ENCODE peak calls at places on chromosomes 5 and 9, in four cellular contexts. C, M, H and E are unnamed samples.

GRCh38 chr5:96026334-96027065 is 64.8 kb upstream of the ELL2 start:
- DNase-seq in C (no peak), M (peak; percentile 78), H (no peak), E (no peak)

GRCh38 chr5:42912184-42912766 is 100.6 kb upstream of the SELENOP start:
- DNase-seq in C (no peak), M (peak; percentile 79), H (no peak), E (peak; percentile 19)

GRCh38 chr5:89313804-89314588 is 431.0 kb upstream of the MEF2C start:
- DNase-seq in C (no peak), M (peak; percentile 86), H (peak; percentile 71), E (peak; percentile 97)

GRCh38 chr5:53983568-53984465 is 326.6 kb downstream of the ARL15 start:
- DNase-seq in C (no peak), M (peak; percentile 60), H (no peak), E (peak; percentile 46)

GRCh38 chr5:179607449-179607931 is 16.0 kb downstream of the HNRNPH1 start:
- DNase-seq in C (peak; percentile 80), M (peak; percentile 26), H (no peak), E (no peak)

GRCh38 chr9:8025532-8025931 is 226.0 kb upstream of the DMAC1 start:
- DNase-seq in C (no peak), M (no peak), H (no peak), E (no peak)

GRCh38 chr9:19769213-19769612 is 19.6 kb downstream of the SLC24A2 start:
- DNase-seq in C (no peak), M (no peak), H (no peak), E (no peak)

GRCh38 chr5:97854871-97855762 is 672.1 kb upstream of the RIOK2 start:
- DNase-seq in C (no peak), M (peak; percentile 62), H (no peak), E (no peak)

GRCh38 chr5:68231414-68232076 is 16.0 kb downstream of the PIK3R1 start:
- DNase-seq in C (no peak), M (no peak), H (no peak), E (no peak)

GRCh38 chr9:89349607-89350006 is 31.3 kb downstream of the SECISBP2 start:
- DNase-seq in C (no peak), M (no peak), H (no peak), E (no peak)

GRCh38 chr9:26326473-26327044 is 566.0 kb downstream of the CAAP1 start:
- DNase-seq in C (no peak), M (peak; percentile 84), H (peak; percentile 50), E (peak; percentile 44)

GRCh38 chr9:90827181-90827866 is 25.7 kb downstream of the SYK start:
- DNase-seq in C (no peak), M (no peak), H (no peak), E (no peak)

GRCh38 chr9:38371495-38371894 is 21.0 kb upstream of the ALDH1B1 start:
- DNase-seq in C (no peak), M (peak; percentile 35), H (no peak), E (no peak)

GRCh38 chr9:96875460-96876142 is 21.3 kb upstream of the ZNF782 start:
- DNase-seq in C (no peak), M (peak; percentile 80), H (no peak), E (no peak)

GRCh38 chr9:2857564-2858198 is 13.8 kb upstream of the PUM3 start:
- DNase-seq in C (peak; percentile 69), M (peak; percentile 80), H (no peak), E (peak; percentile 78)

GRCh38 chr5:56481147-56481997 is 248.2 kb upstream of the ANKRD55 start:
- DNase-seq in C (peak; percentile 76), M (peak; percentile 35), H (no peak), E (no peak)

GRCh38 chr5:124859027-124859426 is 112.6 kb upstream of the ZNF608 start:
- DNase-seq in C (no peak), M (no peak), H (no peak), E (peak; percentile 30)

GRCh38 chr9:14547245-14548060 is 145.8 kb downstream of the ZDHHC21 start:
- DNase-seq in C (no peak), M (no peak), H (no peak), E (no peak)
- TF ChIP-seq CTCF in C (no peak), M (no peak), H (no peak), E (no peak)

GRCh38 chr5:145697251-145698016 is 137.7 kb downstream of the PRELID2 start:
- DNase-seq in C (no peak), M (peak; percentile 81), H (no peak), E (peak; percentile 26)

GRCh38 chr5:145699846-145700245 is 135.3 kb downstream of the PRELID2 start:
- DNase-seq in C (no peak), M (no peak), H (no peak), E (no peak)

GRCh38 chr5:145704724-145705123 is 130.4 kb downstream of the PRELID2 start:
- DNase-seq in C (no peak), M (no peak), H (no peak), E (no peak)

DNA sequence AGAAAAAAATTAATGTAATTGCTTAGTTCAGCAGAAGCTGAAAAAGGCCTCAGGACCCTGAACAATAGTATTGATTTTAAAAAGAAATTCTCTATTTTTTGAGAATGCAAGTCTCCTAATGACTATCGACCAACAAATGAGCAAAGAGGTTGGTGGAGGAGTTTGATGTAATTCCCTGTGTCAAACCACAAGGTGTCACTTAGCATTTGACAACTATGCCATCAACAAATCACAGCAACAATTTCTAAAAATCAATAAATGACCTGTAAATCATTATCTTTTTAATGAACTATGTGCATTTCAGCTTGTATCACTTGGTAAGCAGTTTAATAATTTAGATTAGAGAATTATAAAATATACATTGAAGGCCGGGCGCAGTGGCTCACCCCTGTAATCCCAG is 133.7 kb downstream of the PRELID2 start:
- DNase-seq in C (no peak), M (peak; percentile 7), H (no peak), E (no peak)
- TF ChIP-seq CTCF in C (no peak), M (no peak), H (no peak), E (no peak)

GRCh38 chr9:132004323-132004722 is 75.3 kb downstream of the MED27 start:
- DNase-seq in C (no peak), M (no peak), H (no peak), E (no peak)

GRCh38 chr9:132003904-132004303 is 75.8 kb downstream of the MED27 start:
- DNase-seq in C (no peak), M (no peak), H (no peak), E (no peak)

GRCh38 chr9:132007371-132007701 is 72.3 kb downstream of the MED27 start:
- DNase-seq in C (no peak), M (no peak), H (no peak), E (no peak)

GRCh38 chr9:132006657-132007370 is 72.9 kb downstream of the MED27 start:
- DNase-seq in C (no peak), M (peak; percentile 51), H (no peak), E (no peak)

GRCh38 chr9:132005896-132006295 is 73.8 kb downstream of the MED27 start:
- DNase-seq in C (no peak), M (peak; percentile 40), H (no peak), E (no peak)
- TF ChIP-seq CTCF in C (no peak), M (no peak), H (no peak), E (no peak)

GRCh38 chr9:69149321-69149807 is 24.7 kb upstream of the TJP2 start:
- DNase-seq in C (no peak), M (peak; percentile 67), H (peak; percentile 57), E (no peak)
- TF ChIP-seq CTCF in C (no peak), M (peak; percentile 48), H (peak; percentile 46), E (peak; percentile 28)

GRCh38 chr5:172453206-172453985 is 929 bp downstream of the SH3PXD2B start:
- DNase-seq in C (peak; percentile 82), M (peak; percentile 69), H (no peak), E (no peak)

GRCh38 chr5:172450861-172451695 is 3.2 kb downstream of the SH3PXD2B start:
- DNase-seq in C (peak; percentile 81), M (peak; percentile 59), H (no peak), E (no peak)

GRCh38 chr5:172451771-172452197 is 2.5 kb downstream of the SH3PXD2B start:
- DNase-seq in C (peak; percentile 87), M (peak; percentile 85), H (peak; percentile 41), E (no peak)

GRCh38 chr5:172453986-172454354 is 355 bp downstream of the SH3PXD2B start:
- DNase-seq in C (peak; percentile 87), M (peak; percentile 22), H (no peak), E (no peak)

GRCh38 chr5:172452398-172453205 is 1.7 kb downstream of the SH3PXD2B start:
- DNase-seq in C (peak; percentile 80), M (peak; percentile 76), H (no peak), E (no peak)
- TF ChIP-seq CTCF in C (no peak), M (no peak), H (no peak), E (no peak)

GRCh38 chr9:111412280-111412679 is 71.9 kb downstream of the ECPAS start:
- DNase-seq in C (no peak), M (no peak), H (no peak), E (no peak)
- TF ChIP-seq CTCF in C (no peak), M (no peak), H (no peak), E (no peak)